ENCODE peak calls at places on chromosome 22, in six cellular contexts. Y is stimulated activated CD4-positive, alpha-beta T cell treated with anti-CD3 and anti-CD28 coated beads, Interleukin-12 subunit alpha, Interleukin-12 subunit beta, amount 100 ng/mL, for 48 hours; R is AG04449; S is cardiac septum; Q is nephron progenitor cell; Z is effector CD4-positive, alpha-beta T cell. K is an unnamed sample.

GRCh38 chr22:48753381-48753730 is 1074.3 kb downstream of the BRD1 start:
- DNase-seq in Y (no peak), R (no peak), S (peak; percentile 7), Q (no peak), Z (no peak), K (no peak)

GRCh38 chr22:17057959-17058814 is 26.6 kb upstream of the IL17RA start:
- DNase-seq in Y (peak; percentile 46), R (no peak), S (no peak), Q (peak; percentile 71), Z (peak; percentile 11), K (peak; percentile 46)

GRCh38 chr22:30890689-30891442 is 77.7 kb downstream of the MORC2 start:
- DNase-seq in Y (peak; percentile 13), R (no peak), S (peak; percentile 71), Q (peak; percentile 58), Z (no peak), K (no peak)

GRCh38 chr22:48882636-48883200 is 945.0 kb downstream of the BRD1 start:
- DNase-seq in Y (no peak), R (no peak), S (peak; percentile 55), Q (no peak), Z (no peak), K (no peak)

GRCh38 chr22:40326905-40327735 is 19.2 kb upstream of the ADSL start:
- DNase-seq in Y (no peak), R (no peak), S (no peak), Q (no peak), Z (no peak), K (no peak)

GRCh38 chr22:49566693-49567092 is 261.0 kb downstream of the BRD1 start:
- DNase-seq in Y (no peak), R (no peak), S (peak; percentile 44), Q (no peak), Z (no peak), K (no peak)

GRCh38 chr22:44669725-44670027 is 32.3 kb upstream of the PRR5 start:
- DNase-seq in Y (no peak), R (no peak), S (no peak), Q (no peak), Z (no peak), K (no peak)

GRCh38 chr22:46039531-46039930 is 62.6 kb upstream of the WNT7B start:
- DNase-seq in Y (no peak), R (no peak), S (no peak), Q (no peak), Z (no peak), K (no peak)

GRCh38 chr22:38927033-38927789 is 30.2 kb upstream of the APOBEC3A start:
- DNase-seq in Y (peak; percentile 35), R (no peak), S (peak; percentile 93), Q (peak; percentile 80), Z (peak; percentile 15), K (peak; percentile 65)

GRCh38 chr22:49871482-49871881 is 17.8 kb downstream of the ZBED4 start:
- DNase-seq in Y (no peak), R (no peak), S (no peak), Q (no peak), Z (no peak), K (no peak)

GRCh38 chr22:22721681-22722309 is 77.4 kb downstream of the GGTLC2 start:
- DNase-seq in Y (peak; percentile 47), R (peak; percentile 14), S (no peak), Q (no peak), Z (no peak), K (no peak)

GRCh38 chr22:20085651-20086050 is 5.6 kb downstream of the DGCR8 start:
- DNase-seq in Y (no peak), R (no peak), S (peak; percentile 10), Q (no peak), Z (no peak), K (no peak)

GRCh38 chr22:38866024-38866398 is 6.0 kb downstream of the CBX6 start:
- DNase-seq in Y (no peak), R (no peak), S (peak; percentile 64), Q (no peak), Z (no peak), K (no peak)

GRCh38 chr22:25976346-25976745 is 192.9 kb upstream of the SEZ6L start:
- DNase-seq in Y (no peak), R (no peak), S (no peak), Q (no peak), Z (no peak), K (no peak)

GRCh38 chr22:45969801-45970464 is 7.0 kb downstream of the WNT7B start:
- DNase-seq in Y (no peak), R (no peak), S (no peak), Q (no peak), Z (no peak), K (no peak)

GRCh38 chr22:23245045-23245798 is 64.9 kb downstream of the BCR start:
- DNase-seq in Y (no peak), R (no peak), S (no peak), Q (no peak), Z (no peak), K (no peak)

GRCh38 chr22:46446799-46447198 is 90.6 kb downstream of the CELSR1 start:
- DNase-seq in Y (no peak), R (no peak), S (no peak), Q (no peak), Z (no peak), K (peak; percentile 56)

GRCh38 chr22:21628386-21629261 is 1.2 kb downstream of the YDJC start:
- DNase-seq in Y (no peak), R (no peak), S (no peak), Q (no peak), Z (no peak), K (no peak)

GRCh38 chr22:24289138-24289537 is 18.5 kb downstream of the SPECC1L start:
- DNase-seq in Y (no peak), R (peak; percentile 80), S (no peak), Q (no peak), Z (no peak), K (no peak)

GRCh38 chr22:25666308-25666707 is 75.7 kb upstream of the MYO18B start:
- DNase-seq in Y (no peak), R (no peak), S (peak; percentile 83), Q (peak; percentile 3), Z (no peak), K (no peak)

GRCh38 chr22:22694106-22694505 is 49.7 kb downstream of the GGTLC2 start:
- DNase-seq in Y (no peak), R (no peak), S (peak; percentile 57), Q (no peak), Z (no peak), K (no peak)

GRCh38 chr22:33922268-33922667 is 2.0 kb upstream of the LARGE1 start:
- DNase-seq in Y (no peak), R (no peak), S (no peak), Q (peak; percentile 72), Z (no peak), K (no peak)

GRCh38 chr22:18987765-18988164 is 51.7 kb upstream of the PRODH start:
- DNase-seq in Y (no peak), R (no peak), S (no peak), Q (peak; percentile 36), Z (no peak), K (no peak)

GRCh38 chr22:36184433-36185035 is 17.1 kb downstream of the APOL4 start:
- DNase-seq in Y (no peak), R (no peak), S (no peak), Q (no peak), Z (no peak), K (no peak)

GRCh38 chr22:23708270-23708669 is 17.5 kb downstream of the RGL4 start:
- DNase-seq in Y (no peak), R (no peak), S (no peak), Q (no peak), Z (no peak), K (no peak)